ENCODE peak calls at places on chromosomes 6 and 20, in six cellular contexts. N, O, I, J, L and C are unnamed samples.

GRCh38 chr20:25394276-25394675 is 3.6 kb upstream of the ABHD12 start:
- DNase-seq in N (no peak), O (no peak), I (no peak), J (no peak), L (no peak), C (no peak)

GRCh38 chr20:760751-761417 is 7.4 kb downstream of the SLC52A3 start:
- DNase-seq in N (peak; percentile 90), O (no peak), I (peak; percentile 90), J (peak; percentile 5), L (no peak), C (no peak)

GRCh38 chr20:57679113-57679512 is 30.7 kb downstream of the PMEPA1 start:
- DNase-seq in N (no peak), O (no peak), I (no peak), J (no peak), L (no peak), C (no peak)

GRCh38 chr6:166046232-166046631 is 121.4 kb downstream of the TBXT start:
- DNase-seq in N (peak; percentile 21), O (no peak), I (no peak), J (no peak), L (peak; percentile 96), C (no peak)

GRCh38 chr6:15754035-15754705 is 91.3 kb upstream of the DTNBP1 start:
- DNase-seq in N (peak; percentile 40), O (no peak), I (no peak), J (no peak), L (peak; percentile 42), C (no peak)

GRCh38 chr20:53711333-53712211 is 117.9 kb upstream of the ZNF217 start:
- DNase-seq in N (no peak), O (no peak), I (no peak), J (no peak), L (no peak), C (no peak)

GRCh38 chr6:97459535-97459934 is 176.5 kb upstream of the MMS22L start:
- DNase-seq in N (no peak), O (no peak), I (no peak), J (no peak), L (no peak), C (no peak)

GRCh38 chr20:32986331-32986966 is 17.8 kb downstream of the SUN5 start:
- DNase-seq in N (no peak), O (no peak), I (no peak), J (no peak), L (no peak), C (no peak)

GRCh38 chr6:139173172-139173571 is 38.3 kb downstream of the HECA start:
- DNase-seq in N (no peak), O (no peak), I (no peak), J (no peak), L (peak; percentile 5), C (no peak)

GRCh38 chr6:78935561-78935960 is 68.2 kb downstream of the IRAK1BP1 start:
- DNase-seq in N (no peak), O (no peak), I (no peak), J (no peak), L (no peak), C (no peak)

GRCh38 chr20:63123326-63123725 is 92.6 kb downstream of the YTHDF1 start:
- DNase-seq in N (no peak), O (no peak), I (no peak), J (no peak), L (no peak), C (no peak)

GRCh38 chr6:106732541-106732940 is 103.2 kb downstream of the QRSL1 start:
- DNase-seq in N (no peak), O (no peak), I (no peak), J (no peak), L (no peak), C (no peak)

GRCh38 chr6:22219916-22220315 is 76.9 kb downstream of the PRL start:
- DNase-seq in N (no peak), O (no peak), I (no peak), J (no peak), L (peak; percentile 20), C (no peak)

GRCh38 chr6:71621918-71622519 is 264.3 kb upstream of the RIMS1 start:
- DNase-seq in N (no peak), O (no peak), I (peak; percentile 18), J (no peak), L (peak; percentile 17), C (no peak)

GRCh38 chr6:169035381-169036280 is 218.0 kb downstream of the THBS2 start:
- DNase-seq in N (no peak), O (no peak), I (no peak), J (no peak), L (peak; percentile 44), C (no peak)

GRCh38 chr6:104182811-104183210 is 676.9 kb downstream of the HACE1 start:
- DNase-seq in N (no peak), O (no peak), I (no peak), J (no peak), L (no peak), C (no peak)

GRCh38 chr6:43644940-43645612 is at the start of gene RSPH9:
- DNase-seq in N (peak; percentile 93), O (peak; percentile 33), I (no peak), J (peak; percentile 52), L (peak; percentile 44), C (peak; percentile 35)

GRCh38 chr6:132300323-132300949 is 100.8 kb downstream of the MOXD1 start:
- DNase-seq in N (peak; percentile 49), O (no peak), I (peak; percentile 60), J (no peak), L (peak; percentile 75), C (no peak)

GRCh38 chr6:92380803-92381601 is 1038.4 kb downstream of the EPHA7 start:
- DNase-seq in N (no peak), O (no peak), I (no peak), J (no peak), L (no peak), C (no peak)